ENCODE peak calls at places on chromosomes 11 and 22, in eight cellular contexts. One of them, this sample, is unnamed.

GRCh38 chr11:8566613-8567210 is 27.3 kb downstream of the STK33 start:
- DNase-seq in brain microvascular endothelial cell: peak
- DNase-seq in mammary epithelial cell: peak
- DNase-seq in CD4-positive, CD25-positive, alpha-beta regulatory T cell: peak
- DNase-seq in heart left ventricle: no peak
- DNase-seq in CD4-positive, alpha-beta T cell: no peak
- DNase-seq in WERI-Rb-1: no peak
- DNase-seq in fibroblast of lung: peak
- DNase-seq in this sample: peak

GRCh38 chr11:13567551-13567950 is 71.8 kb upstream of the PTH start:
- DNase-seq in brain microvascular endothelial cell: no peak
- DNase-seq in WERI-Rb-1: no peak
- DNase-seq in CD4-positive, alpha-beta T cell: no peak
- DNase-seq in CD4-positive, CD25-positive, alpha-beta regulatory T cell: no peak
- DNase-seq in fibroblast of lung: no peak
- DNase-seq in heart left ventricle: no peak
- DNase-seq in mammary epithelial cell: no peak
- DNase-seq in this sample: no peak

GRCh38 chr11:134224710-134225662 is 515 bp downstream of the VPS26B start:
- DNase-seq in CD4-positive, CD25-positive, alpha-beta regulatory T cell: peak
- DNase-seq in CD4-positive, alpha-beta T cell: peak
- DNase-seq in brain microvascular endothelial cell: no peak
- DNase-seq in fibroblast of lung: peak
- DNase-seq in mammary epithelial cell: peak
- DNase-seq in WERI-Rb-1: peak
- DNase-seq in heart left ventricle: peak
- DNase-seq in this sample: peak

GRCh38 chr11:85821636-85822035 is 10.7 kb upstream of the SYTL2 start:
- DNase-seq in mammary epithelial cell: peak
- DNase-seq in WERI-Rb-1: no peak
- DNase-seq in heart left ventricle: no peak
- DNase-seq in fibroblast of lung: peak
- DNase-seq in CD4-positive, CD25-positive, alpha-beta regulatory T cell: no peak
- DNase-seq in CD4-positive, alpha-beta T cell: no peak
- DNase-seq in brain microvascular endothelial cell: peak
- DNase-seq in this sample: no peak

GRCh38 chr11:121936781-121937447 is 179.1 kb downstream of the BLID start:
- DNase-seq in fibroblast of lung: peak
- DNase-seq in CD4-positive, CD25-positive, alpha-beta regulatory T cell: no peak
- DNase-seq in CD4-positive, alpha-beta T cell: no peak
- DNase-seq in heart left ventricle: no peak
- DNase-seq in mammary epithelial cell: peak
- DNase-seq in WERI-Rb-1: no peak
- DNase-seq in brain microvascular endothelial cell: peak
- DNase-seq in this sample: no peak

GRCh38 chr11:70087446-70088167 is 9.5 kb downstream of the ANO1 start:
- DNase-seq in mammary epithelial cell: no peak
- DNase-seq in CD4-positive, CD25-positive, alpha-beta regulatory T cell: no peak
- DNase-seq in brain microvascular endothelial cell: no peak
- DNase-seq in WERI-Rb-1: peak
- DNase-seq in CD4-positive, alpha-beta T cell: no peak
- DNase-seq in heart left ventricle: no peak
- DNase-seq in fibroblast of lung: no peak
- DNase-seq in this sample: no peak

GRCh38 chr11:58134151-58134550 is 8.8 kb upstream of the OR9I1 start:
- DNase-seq in CD4-positive, alpha-beta T cell: no peak
- DNase-seq in CD4-positive, CD25-positive, alpha-beta regulatory T cell: no peak
- DNase-seq in heart left ventricle: no peak
- DNase-seq in mammary epithelial cell: no peak
- DNase-seq in brain microvascular endothelial cell: no peak
- DNase-seq in fibroblast of lung: no peak
- DNase-seq in WERI-Rb-1: no peak
- DNase-seq in this sample: no peak

GRCh38 chr11:23425379-23425778 is 565.1 kb upstream of the CCDC179 start:
- DNase-seq in WERI-Rb-1: no peak
- DNase-seq in fibroblast of lung: peak
- DNase-seq in heart left ventricle: no peak
- DNase-seq in CD4-positive, alpha-beta T cell: no peak
- DNase-seq in mammary epithelial cell: no peak
- DNase-seq in CD4-positive, CD25-positive, alpha-beta regulatory T cell: no peak
- DNase-seq in brain microvascular endothelial cell: no peak
- DNase-seq in this sample: no peak

GRCh38 chr11:130213143-130213978 is 53.8 kb downstream of the ST14 start:
- DNase-seq in CD4-positive, alpha-beta T cell: peak
- DNase-seq in CD4-positive, CD25-positive, alpha-beta regulatory T cell: peak
- DNase-seq in WERI-Rb-1: peak
- DNase-seq in fibroblast of lung: peak
- DNase-seq in brain microvascular endothelial cell: no peak
- DNase-seq in mammary epithelial cell: peak
- DNase-seq in heart left ventricle: peak
- DNase-seq in this sample: peak

GRCh38 chr11:55106391-55106790 is 155.6 kb upstream of the TRIM48 start:
- DNase-seq in WERI-Rb-1: no peak
- DNase-seq in fibroblast of lung: no peak
- DNase-seq in heart left ventricle: no peak
- DNase-seq in CD4-positive, CD25-positive, alpha-beta regulatory T cell: no peak
- DNase-seq in CD4-positive, alpha-beta T cell: no peak
- DNase-seq in mammary epithelial cell: no peak
- DNase-seq in brain microvascular endothelial cell: no peak
- DNase-seq in this sample: no peak

GRCh38 chr11:74057251-74058151 is 48.6 kb upstream of the UCP3 start:
- DNase-seq in mammary epithelial cell: peak
- DNase-seq in brain microvascular endothelial cell: peak
- DNase-seq in WERI-Rb-1: no peak
- DNase-seq in fibroblast of lung: peak
- DNase-seq in CD4-positive, CD25-positive, alpha-beta regulatory T cell: no peak
- DNase-seq in CD4-positive, alpha-beta T cell: no peak
- DNase-seq in heart left ventricle: no peak
- DNase-seq in this sample: no peak

GRCh38 chr22:17734197-17734596 is 40.1 kb downstream of the BID start:
- DNase-seq in CD4-positive, CD25-positive, alpha-beta regulatory T cell: peak
- DNase-seq in WERI-Rb-1: no peak
- DNase-seq in mammary epithelial cell: no peak
- DNase-seq in CD4-positive, alpha-beta T cell: no peak
- DNase-seq in brain microvascular endothelial cell: peak
- DNase-seq in heart left ventricle: no peak
- DNase-seq in fibroblast of lung: no peak
- DNase-seq in this sample: no peak

GRCh38 chr11:457071-457760 is 7.1 kb downstream of the PTDSS2 start:
- DNase-seq in CD4-positive, CD25-positive, alpha-beta regulatory T cell: no peak
- DNase-seq in brain microvascular endothelial cell: no peak
- DNase-seq in CD4-positive, alpha-beta T cell: no peak
- DNase-seq in fibroblast of lung: no peak
- DNase-seq in heart left ventricle: no peak
- DNase-seq in WERI-Rb-1: no peak
- DNase-seq in mammary epithelial cell: no peak
- DNase-seq in this sample: no peak

GRCh38 chr11:102794382-102794781 is 3.6 kb downstream of the MMP1 start:
- DNase-seq in CD4-positive, CD25-positive, alpha-beta regulatory T cell: no peak
- DNase-seq in brain microvascular endothelial cell: peak
- DNase-seq in fibroblast of lung: no peak
- DNase-seq in mammary epithelial cell: peak
- DNase-seq in CD4-positive, alpha-beta T cell: no peak
- DNase-seq in WERI-Rb-1: peak
- DNase-seq in heart left ventricle: no peak
- DNase-seq in this sample: peak

GRCh38 chr11:27204527-27204926 is 158.5 kb downstream of the CCDC34 start:
- DNase-seq in fibroblast of lung: no peak
- DNase-seq in mammary epithelial cell: no peak
- DNase-seq in CD4-positive, alpha-beta T cell: no peak
- DNase-seq in heart left ventricle: no peak
- DNase-seq in WERI-Rb-1: no peak
- DNase-seq in brain microvascular endothelial cell: no peak
- DNase-seq in CD4-positive, CD25-positive, alpha-beta regulatory T cell: no peak
- DNase-seq in this sample: peak

DNA sequence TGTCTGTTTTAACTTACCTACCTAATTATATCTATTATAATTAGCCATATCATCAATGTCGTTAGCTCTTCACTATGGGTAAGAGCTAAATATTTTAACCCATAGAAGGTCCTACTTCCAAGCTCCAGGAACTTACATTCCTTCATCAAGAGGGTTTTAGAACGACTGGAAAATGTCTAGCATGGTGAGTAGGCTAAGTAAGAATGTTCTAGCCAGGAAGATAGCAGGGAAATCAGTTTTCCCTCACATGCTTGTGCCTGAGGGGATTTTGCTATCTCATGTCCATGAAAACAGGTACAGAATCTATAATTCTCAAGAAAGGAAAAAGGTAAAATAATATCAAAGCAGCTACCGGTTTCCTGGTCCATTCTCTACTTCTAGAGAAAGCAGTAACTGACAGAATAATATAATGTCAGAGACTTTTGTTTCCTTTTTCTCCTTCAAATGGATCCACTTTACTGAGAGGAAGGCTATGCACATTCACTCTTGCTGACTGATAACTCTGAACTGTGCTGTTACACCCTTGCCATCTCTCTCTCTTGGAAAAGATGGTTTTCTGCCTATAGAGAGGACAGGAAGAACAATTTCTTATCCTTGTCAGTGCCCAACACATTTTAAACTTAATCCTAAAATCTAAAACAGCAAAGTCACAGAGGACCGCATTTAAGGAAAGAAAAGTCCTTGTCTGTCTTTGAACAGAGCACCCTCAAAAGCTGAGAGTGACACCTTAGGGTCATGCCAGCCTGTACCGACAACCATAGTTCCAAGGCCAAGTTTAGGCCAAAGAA is 67.0 kb downstream of the MAML2 start:
- DNase-seq in CD4-positive, alpha-beta T cell: no peak
- DNase-seq in WERI-Rb-1: no peak
- DNase-seq in brain microvascular endothelial cell: peak
- DNase-seq in fibroblast of lung: no peak
- DNase-seq in mammary epithelial cell: no peak
- DNase-seq in heart left ventricle: no peak
- DNase-seq in CD4-positive, CD25-positive, alpha-beta regulatory T cell: no peak
- DNase-seq in this sample: no peak
- H3K27ac ChIP-seq in CD4-positive, alpha-beta T cell: no peak
- H3K27ac ChIP-seq in WERI-Rb-1: no peak
- H3K27ac ChIP-seq in brain microvascular endothelial cell: peak
- H3K27ac ChIP-seq in fibroblast of lung: no peak
- H3K27ac ChIP-seq in mammary epithelial cell: peak
- H3K27ac ChIP-seq in heart left ventricle: no peak
- H3K27ac ChIP-seq in CD4-positive, CD25-positive, alpha-beta regulatory T cell: no peak
- H3K27ac ChIP-seq in this sample: no peak

DNA sequence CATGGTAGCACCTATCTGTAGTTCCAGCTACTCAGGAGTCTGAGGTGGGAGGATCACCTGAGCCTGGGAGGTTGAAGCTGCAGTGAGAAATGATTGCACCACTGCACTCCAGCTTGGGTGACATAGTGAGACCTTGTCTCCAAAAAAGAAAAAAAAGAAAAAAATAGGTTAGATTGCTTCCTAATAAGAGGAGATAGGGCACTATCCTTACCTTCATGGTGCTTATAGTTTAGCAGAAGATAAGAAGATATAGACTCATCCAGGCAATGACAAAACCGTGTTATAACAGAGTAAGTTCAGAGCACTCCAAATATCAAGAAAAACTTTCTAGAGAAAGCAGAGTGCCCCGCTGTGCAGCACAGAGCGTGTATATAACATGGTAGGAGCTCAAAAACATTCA is 42.1 kb downstream of the RRP8 start:
- DNase-seq in WERI-Rb-1: no peak
- DNase-seq in mammary epithelial cell: no peak
- DNase-seq in heart left ventricle: no peak
- DNase-seq in fibroblast of lung: no peak
- DNase-seq in CD4-positive, alpha-beta T cell: no peak
- DNase-seq in brain microvascular endothelial cell: no peak
- DNase-seq in CD4-positive, CD25-positive, alpha-beta regulatory T cell: no peak
- DNase-seq in this sample: no peak
- H3K27ac ChIP-seq in WERI-Rb-1: no peak
- H3K27ac ChIP-seq in mammary epithelial cell: no peak
- H3K27ac ChIP-seq in heart left ventricle: no peak
- H3K27ac ChIP-seq in fibroblast of lung: no peak
- H3K27ac ChIP-seq in CD4-positive, alpha-beta T cell: no peak
- H3K27ac ChIP-seq in brain microvascular endothelial cell: no peak
- H3K27ac ChIP-seq in CD4-positive, CD25-positive, alpha-beta regulatory T cell: no peak
- H3K27ac ChIP-seq in this sample: no peak

DNA sequence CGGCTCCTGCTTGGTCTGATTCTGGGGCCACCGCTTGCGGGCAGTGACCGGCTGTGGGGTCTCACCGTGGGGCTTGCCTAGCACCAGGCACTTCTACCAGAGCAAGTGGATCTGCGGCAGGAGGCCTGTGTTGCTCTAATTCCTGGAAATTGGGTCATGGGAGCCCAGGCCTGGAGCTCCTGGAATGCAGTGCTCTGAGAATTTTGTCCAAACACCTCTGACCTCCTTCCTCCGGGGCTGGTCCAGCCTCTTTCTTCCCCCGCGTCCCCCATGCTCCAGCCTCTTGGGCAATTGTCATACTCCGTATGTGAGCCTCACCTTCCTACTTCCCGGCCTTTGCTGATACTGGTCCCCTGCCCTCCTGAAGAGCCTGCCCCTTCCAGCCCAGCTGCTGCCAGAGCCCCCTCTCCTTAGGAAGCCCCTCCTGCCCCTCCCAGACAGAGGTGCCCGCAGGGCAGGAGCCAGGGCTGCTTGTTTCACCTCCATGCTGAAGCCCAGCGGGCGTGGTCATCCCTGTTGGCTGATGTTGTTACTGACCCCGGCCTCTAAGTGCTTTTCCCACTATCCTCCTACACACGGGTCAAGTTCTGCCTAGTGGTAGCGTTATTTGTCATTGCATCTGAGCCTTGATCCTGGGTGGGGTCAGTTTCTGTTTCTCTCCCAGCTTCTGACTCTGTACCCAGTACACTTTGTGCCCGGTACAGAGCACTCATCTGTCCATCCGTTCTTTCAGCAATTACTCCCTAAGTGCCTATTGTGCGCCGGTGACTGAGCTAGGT is 9.6 kb downstream of the MGAT3 start:
- DNase-seq in brain microvascular endothelial cell: no peak
- DNase-seq in heart left ventricle: no peak
- DNase-seq in mammary epithelial cell: no peak
- DNase-seq in CD4-positive, CD25-positive, alpha-beta regulatory T cell: no peak
- DNase-seq in CD4-positive, alpha-beta T cell: no peak
- DNase-seq in fibroblast of lung: no peak
- DNase-seq in WERI-Rb-1: no peak
- DNase-seq in this sample: no peak
- H3K27ac ChIP-seq in brain microvascular endothelial cell: no peak
- H3K27ac ChIP-seq in heart left ventricle: peak
- H3K27ac ChIP-seq in mammary epithelial cell: no peak
- H3K27ac ChIP-seq in CD4-positive, CD25-positive, alpha-beta regulatory T cell: no peak
- H3K27ac ChIP-seq in CD4-positive, alpha-beta T cell: no peak
- H3K27ac ChIP-seq in fibroblast of lung: no peak
- H3K27ac ChIP-seq in WERI-Rb-1: no peak
- H3K27ac ChIP-seq in this sample: peak

GRCh38 chr11:45931739-45932138 is 9.3 kb downstream of the LARGE2 start:
- DNase-seq in WERI-Rb-1: no peak
- DNase-seq in brain microvascular endothelial cell: no peak
- DNase-seq in fibroblast of lung: no peak
- DNase-seq in CD4-positive, alpha-beta T cell: no peak
- DNase-seq in heart left ventricle: no peak
- DNase-seq in mammary epithelial cell: peak
- DNase-seq in CD4-positive, CD25-positive, alpha-beta regulatory T cell: no peak
- DNase-seq in this sample: no peak
- H3K27ac ChIP-seq in WERI-Rb-1: no peak
- H3K27ac ChIP-seq in brain microvascular endothelial cell: no peak
- H3K27ac ChIP-seq in fibroblast of lung: no peak
- H3K27ac ChIP-seq in CD4-positive, alpha-beta T cell: no peak
- H3K27ac ChIP-seq in heart left ventricle: no peak
- H3K27ac ChIP-seq in mammary epithelial cell: peak
- H3K27ac ChIP-seq in CD4-positive, CD25-positive, alpha-beta regulatory T cell: peak
- H3K27ac ChIP-seq in this sample: peak